ENCODE peak calls at places on chromosome 12, in four cellular contexts. R, P, S and H are unnamed samples.

GRCh38 chr12:123363743-123364531 is 710 bp downstream of the SBNO1 start:
- DNase-seq in R (peak; percentile 77), P (no peak), S (peak; percentile 21), H (peak; percentile 18)

GRCh38 chr12:14710632-14711324 is 14.4 kb upstream of the GUCY2C start:
- DNase-seq in R (no peak), P (no peak), S (no peak), H (no peak)

GRCh38 chr12:27828196-27828595 is 48.2 kb upstream of the MANSC4 start:
- DNase-seq in R (no peak), P (peak; percentile 54), S (no peak), H (no peak)

GRCh38 chr12:121214171-121214777 is 4.3 kb downstream of the P2RX4 start:
- DNase-seq in R (no peak), P (peak; percentile 71), S (no peak), H (no peak)

GRCh38 chr12:31207799-31208465 is 118.0 kb downstream of the SINHCAF start:
- DNase-seq in R (no peak), P (no peak), S (no peak), H (no peak)

GRCh38 chr12:27213304-27213703 is 30.8 kb upstream of the STK38L start:
- DNase-seq in R (no peak), P (no peak), S (no peak), H (no peak)

GRCh38 chr12:123150804-123151678 is at the start of gene PITPNM2:
- DNase-seq in R (no peak), P (peak; percentile 35), S (peak; percentile 71), H (peak; percentile 82)

GRCh38 chr12:110266980-110267620 is 13.9 kb upstream of the ATP2A2 start:
- DNase-seq in R (peak; percentile 77), P (peak; percentile 86), S (peak; percentile 77), H (peak; percentile 44)

GRCh38 chr12:56932867-56933266 is 1.3 kb downstream of the SDR9C7 start:
- DNase-seq in R (peak; percentile 65), P (no peak), S (no peak), H (no peak)

GRCh38 chr12:19245656-19246055 is 116.1 kb downstream of the PLEKHA5 start:
- DNase-seq in R (no peak), P (peak; percentile 36), S (no peak), H (no peak)

GRCh38 chr12:2337031-2338010 is 284.5 kb downstream of the CACNA1C start:
- DNase-seq in R (no peak), P (no peak), S (no peak), H (no peak)

GRCh38 chr12:39505025-39505424 is 62.1 kb upstream of the KIF21A start:
- DNase-seq in R (no peak), P (no peak), S (no peak), H (no peak)

GRCh38 chr12:49794021-49794420 is 34.2 kb downstream of the NCKAP5L start:
- DNase-seq in R (no peak), P (no peak), S (no peak), H (no peak)

GRCh38 chr12:52812073-52812400 is 1.9 kb downstream of the KRT4 start:
- DNase-seq in R (no peak), P (no peak), S (no peak), H (no peak)

GRCh38 chr12:96143392-96143791 is 50.8 kb upstream of the ELK3 start:
- DNase-seq in R (no peak), P (no peak), S (no peak), H (no peak)

GRCh38 chr12:108955225-108955835 is 65.5 kb downstream of the SVOP start:
- DNase-seq in R (no peak), P (peak; percentile 44), S (peak; percentile 86), H (peak; percentile 85)

GRCh38 chr12:52257074-52257551 is 17.3 kb upstream of the KRT86 start:
- DNase-seq in R (no peak), P (no peak), S (no peak), H (no peak)

GRCh38 chr12:104695453-104696148 is 238.9 kb downstream of the CHST11 start:
- DNase-seq in R (no peak), P (peak; percentile 93), S (no peak), H (no peak)

GRCh38 chr12:109736552-109737108 is 23.0 kb downstream of the FAM222A start:
- DNase-seq in R (no peak), P (peak; percentile 49), S (peak; percentile 72), H (peak; percentile 26)

GRCh38 chr12:65930114-65930828 is 106.0 kb downstream of the HMGA2 start:
- DNase-seq in R (no peak), P (no peak), S (no peak), H (no peak)

GRCh38 chr12:111312708-111313107 is 56.2 kb downstream of the PHETA1 start:
- DNase-seq in R (no peak), P (no peak), S (no peak), H (no peak)

GRCh38 chr12:42140901-42141300 is 3.8 kb downstream of the GXYLT1 start:
- DNase-seq in R (no peak), P (peak; percentile 31), S (no peak), H (no peak)

GRCh38 chr12:84658877-84659276 is 253.7 kb downstream of the SLC6A15 start:
- DNase-seq in R (no peak), P (no peak), S (peak; percentile 67), H (no peak)

GRCh38 chr12:132151766-132152410 is 7.6 kb downstream of the NOC4L start:
- DNase-seq in R (no peak), P (no peak), S (peak; percentile 12), H (no peak)

GRCh38 chr12:89421093-89421835 is 69.0 kb upstream of the DUSP6 start:
- DNase-seq in R (no peak), P (no peak), S (no peak), H (peak; percentile 28)

GRCh38 chr12:81086342-81086741 is 8.5 kb downstream of the ACSS3 start:
- DNase-seq in R (no peak), P (no peak), S (no peak), H (no peak)

GRCh38 chr12:60257063-60257462 is 661.2 kb downstream of the SLC16A7 start:
- DNase-seq in R (no peak), P (peak; percentile 61), S (no peak), H (no peak)

GRCh38 chr12:211639-212382 is 2.1 kb downstream of the SLC6A12 start:
- DNase-seq in R (no peak), P (no peak), S (no peak), H (no peak)
- H3K4me3 ChIP-seq in R (no peak overlapping the region), P (no peak overlapping the region), S (no peak overlapping the region), H (no peak overlapping the region)

GRCh38 chr12:125188912-125189881 is 124.0 kb downstream of the AACS start:
- DNase-seq in R (no peak), P (no peak), S (no peak), H (no peak)
- H3K4me3 ChIP-seq in R (no peak overlapping the region), P (no peak overlapping the region), S (no peak overlapping the region), H (no peak overlapping the region)

GRCh38 chr12:28887591-28887990 is 261.5 kb upstream of the FAR2 start:
- DNase-seq in R (no peak), P (no peak), S (no peak), H (no peak)

GRCh38 chr12:28884861-28885260 is 264.2 kb upstream of the FAR2 start:
- DNase-seq in R (no peak), P (peak; percentile 59), S (no peak), H (no peak)

GRCh38 chr12:28885275-28885674 is 263.8 kb upstream of the FAR2 start:
- DNase-seq in R (no peak), P (no peak), S (no peak), H (no peak)

GRCh38 chr12:28882444-28882843 is 266.6 kb upstream of the FAR2 start:
- DNase-seq in R (no peak), P (peak; percentile 31), S (no peak), H (no peak)

GRCh38 chr12:28883406-28883997 is 265.6 kb upstream of the FAR2 start:
- DNase-seq in R (no peak), P (no peak), S (peak; percentile 25), H (no peak)
- H3K4me3 ChIP-seq in R (no peak overlapping the region), P (no peak overlapping the region), S (no peak overlapping the region), H (no peak overlapping the region)

GRCh38 chr12:6603095-6603567 is 4.0 kb downstream of the CHD4 start:
- DNase-seq in R (peak; percentile 84), P (peak; percentile 42), S (peak; percentile 50), H (peak; percentile 90)
- H3K4me3 ChIP-seq in R (peak overlapping the region; percentile 80), P (no peak overlapping the region), S (no peak overlapping the region), H (no peak overlapping the region)